ENCODE peak calls at places on chromosomes 1 and 21, in nine cellular contexts. W, C, O, T, J, A, P, D and Y are unnamed samples.

GRCh38 chr1:89578940-89579684 is 53.8 kb upstream of the LRRC8C start:
- DNase-seq in T (no peak), C (no peak), D (no peak), O (no peak), J (no peak), P (no peak), W (no peak), A (no peak), Y (no peak)

GRCh38 chr1:193313354-193314140 is 127.1 kb upstream of the B3GALT2 start:
- DNase-seq in O (no peak), W (no peak), C (no peak), A (no peak), P (no peak), D (no peak), T (no peak), J (no peak), Y (no peak)

GRCh38 chr1:161427733-161428516 is 60.2 kb upstream of the CFAP126 start:
- DNase-seq in J (no peak), P (no peak), T (no peak), A (peak), W (no peak), C (no peak), D (no peak), O (no peak), Y (peak)

GRCh38 chr1:203351037-203351625 is at the start of gene FMOD:
- DNase-seq in W (peak), J (no peak), O (peak), C (peak), T (peak), P (no peak), D (peak), A (peak), Y (peak)

GRCh38 chr1:231705860-231706553 is 79.4 kb downstream of the DISC1 start:
- DNase-seq in T (no peak), W (no peak), P (no peak), J (no peak), D (no peak), A (no peak), O (no peak), C (no peak), Y (no peak)

GRCh38 chr1:167488786-167489185 is 29.5 kb downstream of the CD247 start:
- DNase-seq in J (no peak), O (no peak), A (no peak), C (no peak), T (no peak), D (no peak), P (no peak), W (no peak), Y (no peak)

GRCh38 chr1:152699746-152700145 is 1.6 kb downstream of the LCE2A start:
- DNase-seq in D (no peak), P (no peak), A (no peak), C (no peak), O (no peak), J (no peak), W (no peak), T (no peak), Y (no peak)

GRCh38 chr1:159669338-159669737 is 45.1 kb downstream of the CRP start:
- DNase-seq in J (no peak), D (no peak), P (no peak), T (no peak), A (no peak), W (no peak), O (no peak), C (no peak), Y (no peak)

GRCh38 chr1:23624440-23624839 is 65.1 kb upstream of the ID3 start:
- DNase-seq in P (no peak), T (no peak), C (no peak), J (no peak), D (no peak), A (no peak), O (no peak), W (no peak), Y (no peak)

GRCh38 chr1:160117709-160118183 is 2.2 kb downstream of the ATP1A2 start:
- DNase-seq in C (no peak), W (peak), T (peak), D (no peak), J (peak), A (peak), P (no peak), O (peak), Y (no peak)

GRCh38 chr1:2316451-2316940 is 74.9 kb downstream of the MORN1 start:
- DNase-seq in C (no peak), T (no peak), O (no peak), A (peak), P (no peak), J (no peak), W (no peak), D (no peak), Y (no peak)

GRCh38 chr21:24420694-24421093 is 1186.6 kb downstream of the MRPL39 start:
- DNase-seq in W (no peak), P (no peak), D (no peak), T (no peak), J (no peak), C (no peak), O (no peak), A (no peak), Y (no peak)

GRCh38 chr1:45884700-45885099 is 81.3 kb downstream of the MAST2 start:
- DNase-seq in D (no peak), T (no peak), C (no peak), J (no peak), A (peak), P (no peak), O (no peak), W (no peak), Y (no peak)

GRCh38 chr1:15158506-15159165 is 5.1 kb downstream of the TMEM51 start:
- DNase-seq in D (no peak), A (peak), W (no peak), O (no peak), P (no peak), J (no peak), T (no peak), C (no peak), Y (no peak)

GRCh38 chr1:45275054-45275453 is 51.6 kb upstream of the HPDL start:
- DNase-seq in J (no peak), O (no peak), C (no peak), T (no peak), W (no peak), D (no peak), P (no peak), A (no peak), Y (no peak)

DNA sequence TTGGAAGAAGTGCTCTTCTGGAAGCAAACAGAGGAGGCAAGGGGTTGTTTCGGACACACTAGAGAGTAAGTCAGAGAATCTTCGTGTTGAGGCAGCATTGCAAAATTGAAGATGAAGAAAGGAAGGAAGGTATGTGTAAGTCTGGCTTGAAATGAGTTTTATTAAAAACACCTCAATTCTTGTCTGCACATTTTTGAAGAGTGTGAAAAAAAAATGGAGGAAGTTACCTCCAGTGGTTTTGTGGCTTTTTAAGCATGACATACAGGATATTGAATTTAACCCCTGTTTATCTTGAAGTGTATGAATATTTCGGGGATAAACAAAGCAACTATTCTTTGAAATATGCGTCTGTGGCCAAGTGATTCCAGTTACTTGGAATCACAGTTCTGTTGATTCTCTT is 203.2 kb upstream of the SGIP1 start:
- DNase-seq in D (no peak), A (peak), P (no peak), J (no peak), C (no peak), W (no peak), T (no peak), O (no peak), Y (no peak)
- H3K4me3 ChIP-seq in D (no peak), A (no peak), P (no peak), J (no peak), C (no peak), W (no peak), T (no peak), O (no peak), Y (no peak)

GRCh38 chr21:26169611-26170470 is 729 bp downstream of the APP start:
- DNase-seq in J (peak), O (peak), C (peak), D (peak), T (peak), W (peak), A (peak), P (no peak), Y (peak)
- TF ChIP-seq POLR2A in J (peak), O (no peak), C (peak), D (no peak), T (no peak), W (no peak), A (no peak), P (no peak), Y (peak)

DNA sequence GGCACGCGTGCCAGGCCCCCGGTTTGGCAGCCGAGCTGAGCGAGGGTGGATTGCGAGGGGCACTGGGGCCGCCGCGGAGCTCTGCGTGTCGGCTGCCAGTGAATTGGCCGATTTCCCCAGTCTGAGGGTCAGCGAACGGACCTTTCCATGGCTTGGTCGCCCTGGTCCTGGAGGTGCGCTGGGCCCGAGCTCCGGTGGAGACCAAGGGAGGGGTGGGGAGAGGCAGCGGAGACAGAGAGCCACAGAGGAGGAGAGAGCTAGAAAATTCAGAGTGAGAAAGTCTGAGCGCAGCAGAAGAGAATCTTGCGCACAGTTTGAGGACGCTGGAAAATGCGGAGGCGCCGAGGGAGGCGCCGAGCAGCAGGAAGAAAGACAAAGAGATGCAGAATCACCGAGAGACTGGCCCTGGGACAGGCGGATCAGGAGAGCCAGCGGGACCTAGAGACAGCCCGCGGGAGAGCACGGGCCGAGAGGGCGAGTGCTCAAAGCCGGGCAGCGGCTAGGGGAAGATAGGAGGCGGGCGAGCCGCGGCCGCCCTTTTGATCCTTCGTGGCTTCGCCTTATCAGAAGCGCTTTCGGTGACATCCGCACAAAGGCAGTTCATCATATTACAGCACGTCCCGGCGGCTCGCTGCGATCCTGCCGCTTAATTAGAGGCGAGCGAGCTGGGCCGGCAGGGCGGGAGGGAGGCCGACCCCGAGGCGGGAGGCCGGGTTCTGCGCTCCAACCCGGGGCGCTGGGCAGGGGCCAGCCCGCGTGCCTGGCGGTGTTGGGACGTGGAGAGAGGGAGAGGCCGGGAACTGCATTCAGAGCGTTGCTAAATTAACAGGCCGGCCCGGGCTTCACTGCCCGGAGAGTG is 12.7 kb downstream of the PAX7 start:
- DNase-seq in A (no peak), D (no peak), J (no peak), C (no peak), P (no peak), T (no peak), O (no peak), W (no peak), Y (no peak)
- H3K4me3 ChIP-seq in A (no peak), D (peak), J (no peak), C (no peak), P (no peak), T (no peak), O (peak), W (no peak), Y (no peak)

GRCh38 chr1:30720271-30721223 is 2.8 kb downstream of the MATN1 start:
- DNase-seq in D (no peak), T (no peak), W (no peak), C (no peak), A (no peak), P (no peak), O (no peak), J (no peak), Y (no peak)

GRCh38 chr1:30718091-30718635 is 5.2 kb downstream of the MATN1 start:
- DNase-seq in A (peak), D (peak), P (peak), T (peak), O (peak), J (peak), W (peak), C (peak), Y (peak)

GRCh38 chr1:30716646-30717045 is 6.7 kb downstream of the MATN1 start:
- DNase-seq in O (no peak), W (no peak), J (no peak), T (no peak), C (peak), D (no peak), P (no peak), A (no peak), Y (no peak)

GRCh38 chr1:30719406-30720270 is 3.7 kb downstream of the MATN1 start:
- DNase-seq in A (peak), O (no peak), D (no peak), J (peak), P (no peak), W (no peak), C (no peak), T (no peak), Y (no peak)

GRCh38 chr1:30718636-30719405 is 4.6 kb downstream of the MATN1 start:
- DNase-seq in A (peak), P (peak), C (peak), T (peak), J (no peak), D (peak), W (peak), O (peak), Y (peak)
- TF ChIP-seq POLR2A in A (peak), P (peak), C (peak), T (peak), J (peak), D (peak), W (no peak), O (no peak), Y (peak)

DNA sequence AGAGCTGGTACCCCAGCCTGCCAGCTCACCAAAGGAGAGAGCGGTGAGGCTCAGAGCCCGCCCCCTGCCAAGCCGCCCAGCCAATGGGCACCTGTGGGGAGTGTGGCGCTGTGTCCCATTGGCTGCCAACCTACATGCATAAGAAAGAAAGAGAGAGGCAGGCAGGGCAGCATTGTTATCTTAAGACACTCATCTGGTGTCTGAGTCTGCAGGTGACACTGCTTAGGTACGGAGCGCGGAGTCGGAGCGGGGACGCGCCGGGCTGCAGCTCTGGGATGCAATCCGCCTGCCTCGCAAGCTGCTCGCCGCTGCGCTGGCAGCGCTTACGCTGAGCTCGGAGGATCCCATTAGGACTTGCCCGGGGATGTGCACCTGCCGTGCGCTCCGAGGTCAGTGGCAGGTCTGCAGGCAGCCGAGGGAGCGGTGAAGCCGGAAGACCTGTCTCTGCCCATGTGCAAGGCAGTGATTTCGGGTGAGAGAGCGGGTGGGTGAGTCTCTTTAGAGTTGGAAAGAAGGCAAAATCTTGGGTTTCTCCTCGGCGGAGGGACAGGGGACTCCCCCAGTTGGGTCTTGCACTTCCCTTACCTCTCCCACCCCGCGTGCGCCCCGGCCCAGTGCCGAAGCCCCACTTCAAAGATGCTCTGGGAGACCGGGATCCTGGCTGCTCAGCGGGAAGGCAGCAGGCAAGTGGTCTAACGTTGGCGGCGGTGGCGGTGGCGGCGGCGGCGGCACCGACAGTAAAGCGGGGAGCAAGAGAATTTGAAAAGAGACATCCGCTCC is at the start of gene BRINP2:
- DNase-seq in O (peak), A (peak), T (no peak), D (peak), P (no peak), C (no peak), J (peak), W (peak), Y (peak)
- H3K4me3 ChIP-seq in O (peak), A (peak), T (no peak), D (peak), P (peak), C (peak), J (peak), W (peak), Y (no peak)

GRCh38 chr1:6331543-6332246 is 61.9 kb downstream of the ACOT7 start:
- DNase-seq in T (no peak), A (no peak), D (no peak), O (no peak), W (no peak), J (no peak), C (no peak), P (no peak), Y (no peak)
- TF ChIP-seq POLR2A in T (no peak), A (no peak), D (no peak), O (no peak), W (no peak), J (no peak), C (no peak), P (no peak), Y (no peak)

DNA sequence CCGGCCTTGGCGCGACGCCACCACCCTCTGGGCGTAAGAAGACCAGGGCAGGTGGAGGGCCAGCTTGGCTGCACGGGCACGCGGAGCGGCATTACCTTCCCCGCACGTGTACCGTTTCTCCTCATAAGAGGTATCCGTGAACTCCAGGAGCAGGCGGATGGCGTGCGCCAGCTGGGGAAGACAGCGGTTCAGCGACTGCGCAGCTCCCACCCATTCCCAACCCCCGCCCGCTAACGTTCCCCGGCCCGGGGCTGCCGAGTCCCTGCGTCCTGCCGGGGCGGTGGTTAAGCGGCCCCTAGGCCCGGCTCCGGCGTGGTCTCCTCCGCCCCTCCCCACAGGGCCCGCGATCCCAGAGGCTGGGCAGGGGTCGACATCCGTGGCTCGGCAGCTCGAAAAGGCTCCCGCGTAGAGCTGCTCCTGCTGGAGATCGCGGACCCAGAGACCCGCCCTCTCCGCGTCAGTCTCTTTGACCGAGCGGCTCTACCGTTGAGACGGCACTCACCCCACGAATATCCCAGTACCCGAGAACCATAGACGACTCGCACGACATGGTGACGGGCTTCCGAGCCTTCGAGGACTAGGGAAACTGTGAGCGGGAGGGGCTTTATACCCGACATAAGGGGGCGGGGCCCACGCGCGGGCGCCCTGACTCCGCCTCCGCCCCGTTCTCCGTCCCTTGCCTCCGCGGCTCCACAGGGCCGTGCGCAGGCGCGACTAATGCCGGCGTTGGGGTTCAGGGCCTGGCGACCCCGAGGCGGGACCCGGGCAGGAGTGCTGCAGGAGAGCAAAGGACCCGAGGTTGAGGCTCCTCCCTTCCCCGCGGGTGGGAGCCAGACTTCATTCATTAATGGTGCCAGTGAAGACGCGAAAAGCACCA is 862 bp downstream of the GSTM3 start:
- DNase-seq in W (peak), P (peak), A (peak), D (peak), T (peak), C (peak), O (peak), J (peak), Y (peak)
- H3K4me3 ChIP-seq in W (peak), P (peak), A (peak), D (peak), T (peak), C (peak), O (peak), J (peak), Y (peak)

GRCh38 chr1:6276765-6277555 is 16.1 kb upstream of the GPR153 start:
- DNase-seq in T (no peak), J (no peak), P (no peak), W (no peak), A (no peak), C (no peak), O (no peak), D (no peak), Y (no peak)

GRCh38 chr1:6274622-6275139 is 13.8 kb upstream of the GPR153 start:
- DNase-seq in C (no peak), A (no peak), D (no peak), O (no peak), P (no peak), T (no peak), W (no peak), J (no peak), Y (no peak)

GRCh38 chr1:6274102-6274501 is 13.2 kb upstream of the GPR153 start:
- DNase-seq in O (no peak), T (no peak), W (no peak), D (no peak), P (no peak), A (no peak), C (no peak), J (no peak), Y (no peak)

GRCh38 chr1:6278263-6278662 is 17.4 kb upstream of the GPR153 start:
- DNase-seq in O (no peak), D (no peak), C (no peak), P (no peak), W (no peak), T (no peak), A (no peak), J (no peak), Y (no peak)

DNA sequence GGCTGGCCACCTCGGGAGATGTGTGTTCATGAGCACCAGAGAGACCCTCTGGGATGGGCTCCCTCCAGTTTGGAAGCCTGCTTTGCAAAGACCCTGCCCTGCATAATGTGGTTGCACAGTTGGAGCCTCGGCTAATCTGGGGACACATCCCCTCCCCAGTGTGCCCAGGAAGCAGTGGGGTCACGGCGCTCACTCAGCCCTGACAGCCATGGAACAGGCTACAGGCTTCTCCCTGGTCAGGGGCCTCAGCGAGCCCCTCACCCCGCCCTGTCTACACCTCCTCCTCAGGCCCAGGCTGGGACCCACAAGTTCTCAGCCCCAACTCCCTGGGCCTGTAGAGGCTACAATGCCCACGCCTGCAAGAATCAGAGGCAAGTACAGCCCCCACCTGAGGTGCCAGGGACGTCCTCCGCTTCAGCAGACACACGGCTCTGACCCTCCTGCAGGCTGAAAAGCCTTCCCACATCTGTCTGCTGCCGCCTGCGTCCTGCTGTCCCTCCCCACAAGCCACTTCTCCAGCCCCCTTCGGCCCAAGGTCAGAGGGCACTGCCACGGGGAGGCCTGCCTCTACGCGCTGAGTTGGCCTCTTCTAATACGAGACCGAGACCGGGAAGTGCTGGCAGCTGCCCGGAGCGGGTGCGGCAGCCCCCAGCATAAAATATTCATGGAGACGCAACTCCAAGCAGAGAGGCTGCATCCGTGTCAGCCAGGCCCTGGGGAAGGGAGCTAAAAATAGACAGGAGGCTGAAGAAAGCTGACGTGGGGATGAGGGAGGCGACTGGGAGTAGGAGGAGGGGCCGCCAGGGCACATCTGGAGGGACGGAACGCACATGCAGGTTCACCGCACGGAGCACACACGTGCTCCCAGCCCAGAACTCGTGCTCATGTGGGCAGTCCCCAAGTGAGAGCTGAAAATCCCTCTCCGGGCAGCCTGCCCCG is 15.2 kb upstream of the GPR153 start:
- DNase-seq in D (no peak), W (peak), J (peak), P (no peak), T (peak), O (no peak), C (peak), A (peak), Y (peak)
- TF ChIP-seq POLR2A in D (no peak), W (no peak), J (no peak), P (no peak), T (no peak), O (no peak), C (peak), A (no peak), Y (no peak)